ENCODE peak calls at places on chromosomes 6 and 20, in five cellular contexts. U is GM13977; G is hippocampal formation; E is stimulated activated CD8-positive, alpha-beta memory T cell treated with anti-CD3 and anti-CD28 coated beads, Interleukin-15, amount 100 ng/mL, for 24 hours; X is stimulated activated CD4-positive, alpha-beta T cell treated with anti-CD3 and anti-CD28 coated beads, Interleukin-1b, Interleukin-23, amount 100 ng/mL, for 24 hours. T is an unnamed sample.
A peak's percentile ranks its signal among the peaks of the same experiment; 100 is the strongest.

GRCh38 chr6:107320126-107320525 is 139.2 kb downstream of the PDSS2 start:
- DNase-seq in U (no peak), G (no peak), E (no peak), X (no peak), T (no peak)

GRCh38 chr6:147298461-147298860 is 94.2 kb downstream of the STXBP5 start:
- DNase-seq in U (no peak), G (no peak), E (no peak), X (no peak), T (peak; percentile 21)

GRCh38 chr6:85390775-85391174 is 59.1 kb upstream of the NT5E start:
- DNase-seq in U (no peak), G (no peak), E (no peak), X (no peak), T (peak; percentile 53)

GRCh38 chr20:18907353-18907752 is 93.8 kb downstream of the SCP2D1 start:
- DNase-seq in U (no peak), G (no peak), E (no peak), X (no peak), T (no peak)

GRCh38 chr20:11195899-11196558 is 522.2 kb upstream of the JAG1 start:
- DNase-seq in U (no peak), G (no peak), E (no peak), X (no peak), T (peak; percentile 92)

GRCh38 chr20:25317351-25318075 is 69.6 kb downstream of the PYGB start:
- DNase-seq in U (no peak), G (no peak), E (no peak), X (no peak), T (no peak)

GRCh38 chr6:1125297-1125696 is 186.6 kb upstream of the FOXQ1 start:
- DNase-seq in U (no peak), G (no peak), E (no peak), X (no peak), T (no peak)

GRCh38 chr20:17835941-17836861 is 132.4 kb downstream of the SNX5 start:
- DNase-seq in U (no peak), G (no peak), E (no peak), X (no peak), T (no peak)

GRCh38 chr6:2850480-2851150 is 9.0 kb upstream of the SERPINB1 start:
- DNase-seq in U (no peak), G (no peak), E (no peak), X (no peak), T (peak; percentile 27)

GRCh38 chr6:142940487-142940886 is 4.5 kb downstream of the HIVEP2 start:
- DNase-seq in U (no peak), G (no peak), E (no peak), X (no peak), T (peak; percentile 47)

GRCh38 chr6:105985816-105986632 is 100.1 kb upstream of the PRDM1 start:
- DNase-seq in U (no peak), G (no peak), E (no peak), X (no peak), T (no peak)

GRCh38 chr6:161594412-161594811 is 320.6 kb upstream of the AGPAT4 start:
- DNase-seq in U (no peak), G (no peak), E (no peak), X (no peak), T (no peak)

GRCh38 chr6:44275271-44275748 is 5.1 kb downstream of the TMEM151B start:
- DNase-seq in U (no peak), G (no peak), E (no peak), X (no peak), T (no peak)

GRCh38 chr20:15196580-15197255 is 859.3 kb upstream of the FLRT3 start:
- DNase-seq in U (peak; percentile 12), G (no peak), E (no peak), X (no peak), T (no peak)

GRCh38 chr6:78598966-78599365 is 268.4 kb upstream of the IRAK1BP1 start:
- DNase-seq in U (no peak), G (no peak), E (no peak), X (no peak), T (peak; percentile 100)

GRCh38 chr20:8335059-8335458 is 203.0 kb downstream of the PLCB1 start:
- DNase-seq in U (no peak), G (no peak), E (no peak), X (no peak), T (no peak)

GRCh38 chr20:10419550-10420133 is 14.4 kb downstream of the MKKS start:
- DNase-seq in U (no peak), G (no peak), E (no peak), X (no peak), T (peak; percentile 93)

GRCh38 chr20:6501061-6501460 is 266.4 kb upstream of the BMP2 start:
- DNase-seq in U (no peak), G (no peak), E (no peak), X (no peak), T (peak; percentile 97)

GRCh38 chr6:19356692-19357091 is 480.5 kb upstream of the ID4 start:
- DNase-seq in U (no peak), G (no peak), E (no peak), X (no peak), T (peak; percentile 37)

GRCh38 chr20:48736231-48736630 is 91.6 kb downstream of the PREX1 start:
- DNase-seq in U (no peak), G (no peak), E (no peak), X (no peak), T (no peak)

GRCh38 chr6:28001751-28002150 is 44.7 kb downstream of the OR2B6 start:
- DNase-seq in U (no peak), G (no peak), E (no peak), X (no peak), T (no peak)

GRCh38 chr6:137751768-137752560 is 115.1 kb upstream of the TNFAIP3 start:
- DNase-seq in U (no peak), G (no peak), E (no peak), X (no peak), T (no peak)

GRCh38 chr6:45075246-45075645 is 252.9 kb upstream of the RUNX2 start:
- DNase-seq in U (no peak), G (no peak), E (no peak), X (no peak), T (peak; percentile 99)

GRCh38 chr20:36493801-36494114 is 47.6 kb upstream of the MYL9 start:
- DNase-seq in U (no peak), G (no peak), E (no peak), X (no peak), T (no peak)

GRCh38 chr6:36679043-36679821 is 718 bp downstream of the CDKN1A start:
- DNase-seq in U (no peak), G (peak; percentile 42), E (no peak), X (no peak), T (no peak)

GRCh38 chr6:33124525-33124901 is 48.7 kb downstream of the HLA-DPB1 start:
- DNase-seq in U (no peak), G (no peak), E (no peak), X (no peak), T (no peak)

GRCh38 chr6:141562181-141562800 is 570.4 kb upstream of the GJE1 start:
- DNase-seq in U (peak; percentile 12), G (peak; percentile 6), E (no peak), X (no peak), T (no peak)

GRCh38 chr6:35647400-35647799 is 41.3 kb downstream of the FKBP5 start:
- DNase-seq in U (no peak), G (no peak), E (no peak), X (no peak), T (no peak)

GRCh38 chr6:225121-225721 is 67.1 kb upstream of the DUSP22 start:
- DNase-seq in U (no peak), G (no peak), E (no peak), X (peak; percentile 32), T (peak; percentile 98)

GRCh38 chr6:106223300-106223930 is 102.1 kb downstream of the ATG5 start:
- DNase-seq in U (peak; percentile 31), G (peak; percentile 11), E (no peak), X (peak; percentile 33), T (peak; percentile 77)

GRCh38 chr20:62508641-62509051 is 32.9 kb upstream of the GATA5 start:
- DNase-seq in U (no peak), G (no peak), E (no peak), X (no peak), T (no peak)

GRCh38 chr6:53526000-53526399 is 18.9 kb downstream of the GCLC start:
- DNase-seq in U (no peak), G (no peak), E (no peak), X (no peak), T (peak; percentile 28)

GRCh38 chr6:2101213-2101612 is 144.2 kb downstream of the GMDS start:
- DNase-seq in U (no peak), G (no peak), E (no peak), X (no peak), T (no peak)

GRCh38 chr20:45450097-45450818 is 19.3 kb upstream of the WFDC2 start:
- DNase-seq in U (peak; percentile 43), G (no peak), E (no peak), X (no peak), T (peak; percentile 62)

GRCh38 chr6:69164564-69165252 is 529.6 kb downstream of the ADGRB3 start:
- DNase-seq in U (no peak), G (no peak), E (no peak), X (no peak), T (no peak)

GRCh38 chr20:41174782-41175181 is 37.4 kb downstream of the PLCG1 start:
- DNase-seq in U (no peak), G (no peak), E (no peak), X (no peak), T (no peak)

GRCh38 chr6:70763754-70764153 is 96.1 kb downstream of the SMAP1 start:
- DNase-seq in U (no peak), G (no peak), E (no peak), X (no peak), T (peak; percentile 54)

GRCh38 chr6:108961985-108962384 is 113.8 kb downstream of the ARMC2 start:
- DNase-seq in U (no peak), G (no peak), E (no peak), X (no peak), T (no peak)

GRCh38 chr6:28606424-28607391 is 81.0 kb downstream of the GPX5 start:
- DNase-seq in U (peak; percentile 68), G (no peak), E (no peak), X (no peak), T (peak; percentile 64)

T was measured in bronchial epithelial cell.